ENCODE peak calls at places on chromosomes 7 and 10, in five cellular contexts. One of them, this sample, is unnamed.

GRCh38 chr7:100865971-100866720 is 1.0 kb upstream of the TRIP6 start:
- DNase-seq in A549: no peak
- DNase-seq in HepG2: no peak
- DNase-seq in GM23338: peak
- DNase-seq in K562: no peak
- DNase-seq in this sample: no peak

GRCh38 chr7:77459311-77459726 is 43.2 kb upstream of the GSAP start:
- DNase-seq in K562: no peak
- DNase-seq in A549: no peak
- DNase-seq in GM23338: no peak
- DNase-seq in HepG2: peak
- DNase-seq in this sample: no peak

GRCh38 chr7:64630496-64630895 is 35.4 kb upstream of the ZNF107 start:
- DNase-seq in K562: peak
- DNase-seq in A549: no peak
- DNase-seq in GM23338: peak
- DNase-seq in HepG2: peak
- DNase-seq in this sample: no peak

GRCh38 chr10:22222236-22223190 is 4.7 kb upstream of the EBLN1 start:
- DNase-seq in GM23338: no peak
- DNase-seq in K562: no peak
- DNase-seq in A549: no peak
- DNase-seq in HepG2: no peak
- DNase-seq in this sample: no peak

GRCh38 chr7:122301858-122302745 is 2.4 kb downstream of the FEZF1 start:
- DNase-seq in GM23338: peak
- DNase-seq in K562: no peak
- DNase-seq in HepG2: no peak
- DNase-seq in A549: no peak
- DNase-seq in this sample: no peak

GRCh38 chr7:94620703-94621118 is 35.2 kb downstream of the SGCE start:
- DNase-seq in A549: peak
- DNase-seq in K562: no peak
- DNase-seq in GM23338: no peak
- DNase-seq in HepG2: peak
- DNase-seq in this sample: peak

GRCh38 chr10:17617031-17617911 is at the start of gene HACD1:
- DNase-seq in GM23338: peak
- DNase-seq in HepG2: peak
- DNase-seq in K562: peak
- DNase-seq in A549: peak
- DNase-seq in this sample: no peak

GRCh38 chr10:102802920-102803534 is 34.2 kb downstream of the CYP17A1 start:
- DNase-seq in K562: no peak
- DNase-seq in GM23338: peak
- DNase-seq in A549: no peak
- DNase-seq in HepG2: no peak
- DNase-seq in this sample: peak

GRCh38 chr10:51389415-51390342 is 309.7 kb downstream of the CSTF2T start:
- DNase-seq in HepG2: peak
- DNase-seq in K562: peak
- DNase-seq in A549: no peak
- DNase-seq in GM23338: peak
- DNase-seq in this sample: peak

GRCh38 chr10:63209703-63210102 is 76.6 kb downstream of the NRBF2 start:
- DNase-seq in HepG2: no peak
- DNase-seq in K562: no peak
- DNase-seq in GM23338: no peak
- DNase-seq in A549: no peak
- DNase-seq in this sample: no peak

GRCh38 chr7:106031271-106032029 is 68.4 kb downstream of the CDHR3 start:
- DNase-seq in GM23338: peak
- DNase-seq in HepG2: no peak
- DNase-seq in K562: no peak
- DNase-seq in A549: no peak
- DNase-seq in this sample: no peak

GRCh38 chr7:41886906-41887311 is 184.0 kb upstream of the INHBA start:
- DNase-seq in K562: no peak
- DNase-seq in A549: no peak
- DNase-seq in GM23338: peak
- DNase-seq in HepG2: no peak
- DNase-seq in this sample: no peak

GRCh38 chr10:77007836-77008235 is 629.8 kb downstream of the KCNMA1 start:
- DNase-seq in A549: no peak
- DNase-seq in GM23338: no peak
- DNase-seq in HepG2: no peak
- DNase-seq in K562: no peak
- DNase-seq in this sample: no peak

GRCh38 chr10:124156524-124157225 is 63.3 kb upstream of the CHST15 start:
- DNase-seq in HepG2: no peak
- DNase-seq in K562: no peak
- DNase-seq in A549: no peak
- DNase-seq in GM23338: peak
- DNase-seq in this sample: no peak

GRCh38 chr10:26517141-26517890 is 79.2 kb downstream of the APBB1IP start:
- DNase-seq in A549: no peak
- DNase-seq in K562: no peak
- DNase-seq in HepG2: no peak
- DNase-seq in GM23338: no peak
- DNase-seq in this sample: no peak

GRCh38 chr7:44193011-44193802 is 4.0 kb upstream of the GCK start:
- DNase-seq in K562: peak
- DNase-seq in A549: no peak
- DNase-seq in GM23338: peak
- DNase-seq in HepG2: no peak
- DNase-seq in this sample: no peak

GRCh38 chr10:125002044-125002422 is 60.1 kb downstream of the ZRANB1 start:
- DNase-seq in HepG2: no peak
- DNase-seq in GM23338: no peak
- DNase-seq in A549: no peak
- DNase-seq in K562: no peak
- DNase-seq in this sample: no peak

GRCh38 chr10:97224483-97225435 is 39.0 kb upstream of the SLIT1 start:
- DNase-seq in K562: no peak
- DNase-seq in HepG2: no peak
- DNase-seq in GM23338: no peak
- DNase-seq in A549: no peak
- DNase-seq in this sample: no peak

GRCh38 chr10:124517931-124518330 is 56.3 kb downstream of the LHPP start:
- DNase-seq in K562: no peak
- DNase-seq in HepG2: no peak
- DNase-seq in GM23338: no peak
- DNase-seq in A549: no peak
- DNase-seq in this sample: no peak

GRCh38 chr10:5293691-5294550 is 70.8 kb upstream of the UCN3 start:
- DNase-seq in K562: peak
- DNase-seq in GM23338: peak
- DNase-seq in A549: peak
- DNase-seq in HepG2: peak
- DNase-seq in this sample: no peak

GRCh38 chr7:128387663-128388485 is 21.9 kb downstream of the IMPDH1 start:
- DNase-seq in K562: peak
- DNase-seq in A549: peak
- DNase-seq in GM23338: peak
- DNase-seq in HepG2: peak
- DNase-seq in this sample: no peak

GRCh38 chr10:31761156-31761555 is 167.5 kb downstream of the ARHGAP12 start:
- DNase-seq in HepG2: no peak
- DNase-seq in K562: no peak
- DNase-seq in A549: no peak
- DNase-seq in GM23338: no peak
- DNase-seq in this sample: no peak

GRCh38 chr7:55545496-55545895 is 26.8 kb downstream of the VOPP1 start:
- DNase-seq in HepG2: no peak
- DNase-seq in A549: no peak
- DNase-seq in GM23338: no peak
- DNase-seq in K562: no peak
- DNase-seq in this sample: no peak

GRCh38 chr7:3859436-3859835 is 558.4 kb downstream of the SDK1 start:
- DNase-seq in HepG2: no peak
- DNase-seq in GM23338: no peak
- DNase-seq in K562: no peak
- DNase-seq in A549: no peak
- DNase-seq in this sample: no peak

GRCh38 chr7:151394076-151395035 is 15.5 kb downstream of the WDR86 start:
- DNase-seq in K562: no peak
- DNase-seq in A549: no peak
- DNase-seq in HepG2: no peak
- DNase-seq in GM23338: no peak
- DNase-seq in this sample: no peak

GRCh38 chr7:138875794-138876193 is 77.8 kb upstream of the ATP6V0A4 start:
- DNase-seq in GM23338: no peak
- DNase-seq in K562: no peak
- DNase-seq in HepG2: no peak
- DNase-seq in A549: no peak
- DNase-seq in this sample: no peak

GRCh38 chr7:27101906-27102577 is 441 bp downstream of the HOXA2 start:
- DNase-seq in A549: no peak
- DNase-seq in K562: no peak
- DNase-seq in GM23338: peak
- DNase-seq in HepG2: no peak
- DNase-seq in this sample: no peak

GRCh38 chr10:24561453-24561852 is 162.2 kb downstream of the ARHGAP21 start:
- DNase-seq in A549: no peak
- DNase-seq in K562: no peak
- DNase-seq in HepG2: no peak
- DNase-seq in GM23338: no peak
- DNase-seq in this sample: no peak

GRCh38 chr7:150781016-150781415 is 19.1 kb downstream of the TMEM176B start:
- DNase-seq in HepG2: no peak
- DNase-seq in A549: no peak
- DNase-seq in GM23338: no peak
- DNase-seq in K562: no peak
- DNase-seq in this sample: no peak

GRCh38 chr10:91856637-91857036 is 52.6 kb downstream of the FGFBP3 start:
- DNase-seq in K562: no peak
- DNase-seq in GM23338: peak
- DNase-seq in HepG2: peak
- DNase-seq in A549: no peak
- DNase-seq in this sample: no peak

GRCh38 chr7:27096756-27097514 is 1.1 kb upstream of the HOXA1 start:
- DNase-seq in K562: no peak
- DNase-seq in GM23338: peak
- DNase-seq in HepG2: no peak
- DNase-seq in A549: no peak
- DNase-seq in this sample: no peak

GRCh38 chr7:38281211-38281610 is 7.8 kb upstream of the TARP start:
- DNase-seq in A549: no peak
- DNase-seq in HepG2: no peak
- DNase-seq in K562: no peak
- DNase-seq in GM23338: no peak
- DNase-seq in this sample: no peak

GRCh38 chr10:25300073-25300472 is 125.3 kb downstream of the GPR158 start:
- DNase-seq in HepG2: no peak
- DNase-seq in K562: no peak
- DNase-seq in GM23338: peak
- DNase-seq in A549: no peak
- DNase-seq in this sample: no peak

DNA sequence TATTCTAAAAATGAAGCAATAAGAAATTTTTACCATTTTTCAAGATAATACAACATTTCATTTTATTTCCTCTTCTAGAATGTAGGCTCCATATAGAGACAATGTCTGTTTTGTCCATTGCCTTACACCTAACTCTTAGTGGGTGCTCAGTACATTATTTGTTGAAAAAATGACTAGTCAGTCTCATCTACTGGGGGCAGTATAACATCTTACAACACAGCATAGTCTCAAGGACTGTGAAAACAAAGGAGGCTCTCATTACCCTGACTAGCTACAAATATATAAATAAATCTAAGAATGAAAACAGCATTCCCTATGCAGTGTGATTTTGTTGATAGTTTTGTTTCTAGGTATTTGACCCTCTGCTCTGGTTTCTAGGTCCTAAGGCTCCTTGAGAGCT is 11.6 kb downstream of the CRPPA start:
- DNase-seq in A549: no peak
- DNase-seq in HepG2: no peak
- DNase-seq in K562: no peak
- DNase-seq in GM23338: no peak
- DNase-seq in this sample: no peak
- TF ChIP-seq CTCF in A549: no peak
- TF ChIP-seq CTCF in HepG2: peak
- TF ChIP-seq CTCF in K562: peak
- TF ChIP-seq CTCF in GM23338: peak
- TF ChIP-seq CTCF in this sample: no peak

GRCh38 chr7:73904219-73905136 is 43.5 kb downstream of the TMEM270 start:
- DNase-seq in GM23338: no peak
- DNase-seq in A549: no peak
- DNase-seq in HepG2: no peak
- DNase-seq in K562: no peak
- DNase-seq in this sample: no peak
- TF ChIP-seq JUNB in GM23338: no peak
- TF ChIP-seq JUNB in A549: no peak
- TF ChIP-seq JUNB in HepG2: no peak
- TF ChIP-seq JUNB in K562: no peak
- TF ChIP-seq JUNB in this sample: no peak

DNA sequence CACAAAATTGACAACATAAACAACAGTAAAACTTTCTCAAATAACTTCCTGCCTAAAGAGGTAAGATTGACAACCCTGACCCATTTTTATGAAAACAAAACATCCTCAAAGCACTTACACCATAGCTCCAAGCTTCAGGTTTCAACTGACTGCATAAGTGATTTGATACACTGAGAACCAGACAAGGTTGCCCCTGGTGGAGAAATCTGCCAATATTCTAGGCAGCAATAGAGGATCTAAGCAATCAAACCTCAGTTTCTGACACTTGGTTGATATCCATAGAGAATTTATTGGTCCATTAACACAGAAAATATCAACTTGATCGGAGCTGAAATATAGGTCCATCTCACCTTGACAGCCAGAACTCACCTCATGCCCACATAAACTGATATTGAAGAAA is 147.8 kb downstream of the ELAPOR2 start:
- DNase-seq in K562: no peak
- DNase-seq in A549: no peak
- DNase-seq in GM23338: peak
- DNase-seq in HepG2: peak
- DNase-seq in this sample: no peak
- TF ChIP-seq CTCF in K562: no peak
- TF ChIP-seq CTCF in A549: no peak
- TF ChIP-seq CTCF in GM23338: no peak
- TF ChIP-seq CTCF in HepG2: no peak
- TF ChIP-seq CTCF in this sample: peak

GRCh38 chr7:72416846-72417245 is 4.7 kb upstream of the CALN1 start:
- DNase-seq in A549: no peak
- DNase-seq in HepG2: no peak
- DNase-seq in K562: no peak
- DNase-seq in GM23338: no peak
- DNase-seq in this sample: no peak
- TF ChIP-seq JUNB in A549: no peak
- TF ChIP-seq JUNB in HepG2: no peak
- TF ChIP-seq JUNB in K562: no peak
- TF ChIP-seq JUNB in GM23338: no peak
- TF ChIP-seq JUNB in this sample: no peak